ENCODE peak calls at places on chromosome 7, in six cellular contexts. J is HCT116, G is heart left ventricle, M is colonic mucosa, T is kidney, X is A549. O is an unnamed sample. For H3K4me1, the result is how much of the 10 kb centered on the place peaks cover.

GRCh38 chr7:220151-220841 is 27.9 kb downstream of the FAM20C start:
- DNase-seq in X (no peak), T (peak), G (peak), M (no peak), J (no peak), O (no peak)

GRCh38 chr7:81150951-81151361 is 232.1 kb upstream of the SEMA3C start:
- DNase-seq in T (no peak), M (no peak), G (peak), X (no peak), J (no peak), O (peak)

GRCh38 chr7:102425639-102426267 is 7.6 kb upstream of the ORAI2 start:
- DNase-seq in G (peak), T (peak), J (no peak), M (peak), X (no peak), O (peak)

GRCh38 chr7:671415-672042 is 55.0 kb upstream of the DNAAF5 start:
- DNase-seq in J (no peak), X (no peak), T (peak), G (no peak), M (no peak), O (no peak)

GRCh38 chr7:129376076-129376777 is 58.0 kb upstream of the STRIP2 start:
- DNase-seq in G (no peak), M (peak), T (no peak), J (peak), X (peak), O (no peak)

GRCh38 chr7:142712617-142712957 is 36.7 kb upstream of the PRSS1 start:
- DNase-seq in X (no peak), M (no peak), G (no peak), T (no peak), J (no peak), O (no peak)

GRCh38 chr7:51731086-51731485 is 414.5 kb upstream of the COBL start:
- DNase-seq in X (no peak), J (no peak), T (no peak), G (no peak), M (no peak), O (no peak)

GRCh38 chr7:29937132-29937531 is 52.5 kb downstream of the SCRN1 start:
- DNase-seq in T (no peak), G (no peak), M (no peak), X (no peak), J (no peak), O (no peak)

GRCh38 chr7:32887395-32887794 is 4.2 kb downstream of the KBTBD2 start:
- DNase-seq in G (no peak), T (no peak), J (no peak), X (no peak), M (no peak), O (no peak)

GRCh38 chr7:149681274-149681673 is 92.1 kb downstream of the ZNF467 start:
- DNase-seq in X (no peak), J (no peak), T (no peak), M (no peak), G (no peak), O (no peak)

GRCh38 chr7:95772298-95772770 is at the start of gene DYNC1I1:
- DNase-seq in T (peak), G (peak), M (peak), X (peak), J (no peak), O (peak)

GRCh38 chr7:64626557-64626956 is 39.4 kb upstream of the ZNF107 start:
- DNase-seq in G (no peak), M (no peak), T (no peak), X (no peak), J (no peak), O (no peak)

GRCh38 chr7:92255308-92255707 is 9.5 kb downstream of the ANKIB1 start:
- DNase-seq in J (no peak), X (no peak), M (no peak), T (no peak), G (no peak), O (no peak)

GRCh38 chr7:151449990-151450389 is 10.0 kb upstream of the CRYGN start:
- DNase-seq in M (no peak), T (no peak), J (no peak), G (no peak), X (no peak), O (no peak)

GRCh38 chr7:77497079-77497478 is 40.0 kb upstream of the PTPN12 start:
- DNase-seq in J (no peak), T (no peak), G (no peak), X (no peak), M (no peak), O (no peak)

GRCh38 chr7:80740778-80741545 is 102.5 kb downstream of the CD36 start:
- DNase-seq in M (no peak), T (no peak), J (no peak), X (no peak), G (no peak), O (no peak)

GRCh38 chr7:22668971-22669401 is 58.0 kb upstream of the IL6 start:
- DNase-seq in T (no peak), M (no peak), G (no peak), X (no peak), J (no peak), O (no peak)

GRCh38 chr7:121244120-121244865 is 84.5 kb upstream of the WNT16 start:
- DNase-seq in X (no peak), T (no peak), G (peak), M (no peak), J (no peak), O (no peak)

DNA sequence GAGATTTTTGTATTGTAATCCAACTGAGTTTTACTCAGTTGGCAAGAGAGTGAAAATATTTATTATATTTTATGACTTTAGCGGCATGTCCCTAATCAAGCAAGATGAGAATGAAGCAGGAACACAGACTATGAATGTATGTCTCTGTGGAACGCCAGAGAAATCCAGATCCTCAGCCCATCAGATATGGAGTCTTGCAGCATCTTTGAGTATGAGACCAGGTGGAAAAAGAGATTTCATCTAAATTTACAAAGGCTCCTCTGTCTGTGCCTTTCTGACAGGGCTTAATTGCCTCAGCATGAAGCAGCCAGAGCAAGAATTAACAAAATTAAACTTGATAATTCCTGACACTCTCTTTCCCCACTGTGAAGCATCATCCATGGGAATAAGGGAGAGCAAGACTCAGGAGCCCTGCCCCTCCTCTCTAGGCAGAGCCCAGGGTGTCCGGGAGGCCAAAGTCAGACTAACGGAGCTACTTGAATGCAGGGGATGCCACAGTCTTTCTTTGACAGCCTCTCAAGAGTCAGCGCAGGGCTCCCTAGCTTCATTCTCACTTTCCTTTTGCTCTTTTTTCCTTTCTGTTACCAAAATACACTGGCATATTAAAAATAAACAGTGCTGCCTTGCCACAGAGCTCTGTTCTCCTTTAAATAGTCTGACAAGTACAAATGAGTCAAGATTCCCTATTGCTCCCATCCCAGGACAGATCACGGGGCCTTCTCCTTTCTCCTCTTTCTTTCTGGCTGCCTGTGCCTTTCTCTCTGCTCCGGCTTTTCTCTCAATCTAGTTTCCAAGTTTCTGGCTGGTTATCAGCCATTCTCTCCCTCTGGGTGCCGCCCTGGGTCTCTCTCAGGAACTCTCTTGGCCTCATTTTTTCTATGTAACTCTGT is 132.2 kb upstream of the INHBA start:
- DNase-seq in M (no peak), T (no peak), X (no peak), G (no peak), J (no peak), O (peak)
- H3K27ac ChIP-seq in M (no peak), T (no peak), X (no peak), G (no peak), J (no peak), O (peak)

DNA sequence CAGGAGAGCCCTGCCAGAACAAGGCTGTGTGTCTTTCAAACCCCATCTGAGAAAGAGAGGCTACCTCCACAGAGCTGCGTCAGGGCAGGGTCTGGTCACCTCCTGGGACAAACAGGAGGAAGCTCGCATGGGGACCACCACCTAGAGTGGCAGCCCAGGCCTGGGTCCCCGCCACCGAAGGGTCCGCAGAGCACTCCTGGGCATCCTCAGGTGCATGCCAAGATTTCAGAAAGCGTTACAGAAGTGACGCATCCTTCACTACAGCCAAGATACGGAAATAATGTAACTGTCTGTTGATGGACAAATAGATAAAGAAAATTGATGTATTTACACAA is 42.6 kb downstream of the GSDME start:
- DNase-seq in G (no peak), T (no peak), X (no peak), J (no peak), M (no peak), O (no peak)
- H3K4me1 ChIP-seq in G (under half), T (under half), X (under half), J (under half), M (under half), O (under half)

GRCh38 chr7:112763298-112763697 is 26.9 kb downstream of the TMEM168 start:
- DNase-seq in T (no peak), M (no peak), J (no peak), G (no peak), X (no peak), O (no peak)

GRCh38 chr7:112753298-112753697 is 36.9 kb downstream of the TMEM168 start:
- DNase-seq in J (no peak), G (no peak), X (no peak), M (no peak), T (no peak), O (no peak)

GRCh38 chr7:112759905-112760304 is 30.3 kb downstream of the TMEM168 start:
- DNase-seq in X (no peak), J (no peak), M (no peak), T (no peak), G (no peak), O (no peak)

GRCh38 chr7:112752576-112752975 is 37.6 kb downstream of the TMEM168 start:
- DNase-seq in G (no peak), M (no peak), X (no peak), J (no peak), T (no peak), O (no peak)

GRCh38 chr7:112757337-112757736 is 32.9 kb downstream of the TMEM168 start:
- DNase-seq in M (no peak), J (no peak), T (no peak), G (no peak), X (no peak), O (no peak)
- H3K27ac ChIP-seq in M (no peak), J (no peak), T (no peak), G (no peak), X (no peak), O (no peak)

GRCh38 chr7:5695037-5695708 is 86.3 kb downstream of the RNF216 start:
- DNase-seq in M (no peak), G (peak), J (no peak), T (peak), X (no peak), O (peak)
- H3K4me1 ChIP-seq in M (under half), G (half or more), J (under half), T (half or more), X (under half), O (under half)

O was measured in right cardiac atrium.